ENCODE peak calls at places on chromosomes 4 and X, in four cellular contexts. One of them, this sample, is unnamed.

GRCh38 chr4:182975806-182976205 is 58.6 kb upstream of the DCTD start:
- DNase-seq in hippocampal formation: no peak
- DNase-seq in NCI-H1092: no peak
- DNase-seq in head of caudate nucleus: no peak
- DNase-seq in this sample: no peak

GRCh38 chrX:45110494-45110893 is 90.2 kb downstream of the DIPK2B start:
- DNase-seq in hippocampal formation: no peak
- DNase-seq in head of caudate nucleus: no peak
- DNase-seq in NCI-H1092: no peak
- DNase-seq in this sample: no peak

GRCh38 chr4:122456228-122457106 is at the start of gene IL2:
- DNase-seq in head of caudate nucleus: no peak
- DNase-seq in NCI-H1092: no peak
- DNase-seq in hippocampal formation: no peak
- DNase-seq in this sample: no peak

GRCh38 chr4:28469886-28470285 is 1609.2 kb downstream of the STIM2 start:
- DNase-seq in head of caudate nucleus: no peak
- DNase-seq in NCI-H1092: no peak
- DNase-seq in hippocampal formation: no peak
- DNase-seq in this sample: no peak

GRCh38 chr4:180828455-180829018 is 1414.7 kb upstream of the TENM3 start:
- DNase-seq in head of caudate nucleus: peak; percentile 44
- DNase-seq in NCI-H1092: peak; percentile 35
- DNase-seq in hippocampal formation: peak; percentile 26
- DNase-seq in this sample: no peak

GRCh38 chr4:155603360-155603891 is 63.2 kb upstream of the GUCY1A1 start:
- DNase-seq in head of caudate nucleus: no peak
- DNase-seq in NCI-H1092: no peak
- DNase-seq in hippocampal formation: no peak
- DNase-seq in this sample: no peak

GRCh38 chr4:144280688-144281087 is 140.2 kb upstream of the GYPA start:
- DNase-seq in hippocampal formation: no peak
- DNase-seq in head of caudate nucleus: no peak
- DNase-seq in NCI-H1092: no peak
- DNase-seq in this sample: no peak

GRCh38 chr4:141140271-141141205 is 7.3 kb upstream of the RNF150 start:
- DNase-seq in head of caudate nucleus: no peak
- DNase-seq in NCI-H1092: no peak
- DNase-seq in hippocampal formation: no peak
- DNase-seq in this sample: no peak

GRCh38 chrX:72255445-72255844 is 16.6 kb upstream of the ERCC6L start:
- DNase-seq in NCI-H1092: peak; percentile 82
- DNase-seq in head of caudate nucleus: peak; percentile 43
- DNase-seq in hippocampal formation: no peak
- DNase-seq in this sample: no peak

GRCh38 chrX:65679071-65679540 is 11.7 kb downstream of the MSN start:
- DNase-seq in hippocampal formation: no peak
- DNase-seq in head of caudate nucleus: no peak
- DNase-seq in NCI-H1092: no peak
- DNase-seq in this sample: no peak

GRCh38 chrX:97705936-97706335 is 822.2 kb downstream of the RPA4 start:
- DNase-seq in NCI-H1092: no peak
- DNase-seq in head of caudate nucleus: no peak
- DNase-seq in hippocampal formation: no peak
- DNase-seq in this sample: no peak

GRCh38 chr4:87240341-87240740 is 19.9 kb upstream of the KLHL8 start:
- DNase-seq in hippocampal formation: no peak
- DNase-seq in head of caudate nucleus: no peak
- DNase-seq in NCI-H1092: no peak
- DNase-seq in this sample: no peak

GRCh38 chr4:29970626-29971025 is 749.5 kb upstream of the PCDH7 start:
- DNase-seq in NCI-H1092: no peak
- DNase-seq in hippocampal formation: no peak
- DNase-seq in head of caudate nucleus: no peak
- DNase-seq in this sample: no peak

GRCh38 chrX:154649864-154650510 is 3.4 kb downstream of the CTAG2 start:
- DNase-seq in NCI-H1092: no peak
- DNase-seq in head of caudate nucleus: no peak
- DNase-seq in hippocampal formation: no peak
- DNase-seq in this sample: no peak

GRCh38 chrX:103405009-103405333 is 28.6 kb downstream of the BEX3 start:
- DNase-seq in head of caudate nucleus: no peak
- DNase-seq in hippocampal formation: no peak
- DNase-seq in NCI-H1092: no peak
- DNase-seq in this sample: no peak

GRCh38 chrX:139224953-139225665 is 305.4 kb upstream of the F9 start:
- DNase-seq in NCI-H1092: no peak
- DNase-seq in hippocampal formation: no peak
- DNase-seq in head of caudate nucleus: no peak
- DNase-seq in this sample: no peak

GRCh38 chr4:107834241-107834856 is 9.6 kb downstream of the SGMS2 start:
- DNase-seq in hippocampal formation: no peak
- DNase-seq in NCI-H1092: no peak
- DNase-seq in head of caudate nucleus: no peak
- DNase-seq in this sample: no peak

GRCh38 chr4:154528866-154529265 is 21.3 kb downstream of the PLRG1 start:
- DNase-seq in hippocampal formation: no peak
- DNase-seq in head of caudate nucleus: no peak
- DNase-seq in NCI-H1092: no peak
- DNase-seq in this sample: no peak

GRCh38 chr4:119300072-119300387 is 21.9 kb downstream of the FABP2 start:
- DNase-seq in hippocampal formation: no peak
- DNase-seq in NCI-H1092: no peak
- DNase-seq in head of caudate nucleus: peak; percentile 34
- DNase-seq in this sample: peak; percentile 72

GRCh38 chr4:80091184-80091583 is 18.2 kb upstream of the ANTXR2 start:
- DNase-seq in hippocampal formation: no peak
- DNase-seq in NCI-H1092: no peak
- DNase-seq in head of caudate nucleus: no peak
- DNase-seq in this sample: no peak

GRCh38 chr4:165325732-165326512 is 1.5 kb upstream of the MSMO1 start:
- DNase-seq in head of caudate nucleus: no peak
- DNase-seq in hippocampal formation: no peak
- DNase-seq in NCI-H1092: no peak
- DNase-seq in this sample: no peak

GRCh38 chr4:69970071-69970470 is 4.5 kb upstream of the CSN2 start:
- DNase-seq in NCI-H1092: no peak
- DNase-seq in head of caudate nucleus: no peak
- DNase-seq in hippocampal formation: no peak
- DNase-seq in this sample: no peak

GRCh38 chr4:157221426-157221894 is 932 bp downstream of the GRIA2 start:
- DNase-seq in NCI-H1092: no peak
- DNase-seq in hippocampal formation: no peak
- DNase-seq in head of caudate nucleus: peak; percentile 55
- DNase-seq in this sample: peak; percentile 34

GRCh38 chr4:37223732-37224131 is 20.8 kb upstream of the NWD2 start:
- DNase-seq in head of caudate nucleus: no peak
- DNase-seq in NCI-H1092: no peak
- DNase-seq in hippocampal formation: no peak
- DNase-seq in this sample: no peak

GRCh38 chr4:87819281-87819919 is 13.4 kb upstream of the MEPE start:
- DNase-seq in head of caudate nucleus: no peak
- DNase-seq in NCI-H1092: no peak
- DNase-seq in hippocampal formation: no peak
- DNase-seq in this sample: no peak